ENCODE peak calls at places on chromosome 6, in six cellular contexts. N is T-cell; U is activated CD8-positive, alpha-beta T cell treated with anti-CD3 and anti-CD28 coated beads, Interleukin-2, amount 10 ng/mL, durations not matched to agents 7 days and 5 days; Y is left cardiac atrium; R is activated naive CD4-positive, alpha-beta T cell treated with anti-CD3 and anti-CD28 coated beads, Interleukin-2, amount 50 U/mL, for 72 hours; C is heart left ventricle. G is an unnamed sample.

GRCh38 chr6:1901556-1901955 is 291.8 kb downstream of the FOXC1 start:
- ATAC-seq in N (no peak), U (no peak), Y (no peak), R (peak), C (no peak), G (peak)

GRCh38 chr6:41489284-41489851 is 56.8 kb upstream of the FOXP4 start:
- ATAC-seq in N (no peak), U (no peak), Y (no peak), R (no peak), C (peak), G (peak)

GRCh38 chr6:69162811-69163210 is 527.7 kb downstream of the ADGRB3 start:
- ATAC-seq in N (no peak), U (no peak), Y (no peak), R (no peak), C (peak), G (no peak)

GRCh38 chr6:107654736-107655135 is 164.8 kb downstream of the SOBP start:
- ATAC-seq in N (no peak), U (no peak), Y (no peak), R (no peak), C (no peak), G (no peak)

GRCh38 chr6:12324741-12325140 is 34.6 kb downstream of the EDN1 start:
- ATAC-seq in N (no peak), U (no peak), Y (no peak), R (no peak), C (no peak), G (no peak)

GRCh38 chr6:50720623-50721022 is 7.3 kb downstream of the TFAP2D start:
- ATAC-seq in N (no peak), U (no peak), Y (no peak), R (no peak), C (no peak), G (no peak)

GRCh38 chr6:84568971-84569370 is 195.4 kb downstream of the TBX18 start:
- ATAC-seq in N (no peak), U (no peak), Y (no peak), R (no peak), C (no peak), G (peak)

GRCh38 chr6:149154137-149154900 is 163.2 kb upstream of the TAB2 start:
- ATAC-seq in N (peak), U (peak), Y (no peak), R (no peak), C (no peak), G (no peak)

GRCh38 chr6:166739655-166740318 is 112.7 kb upstream of the RPS6KA2 start:
- ATAC-seq in N (no peak), U (peak), Y (no peak), R (peak), C (no peak), G (no peak)

GRCh38 chr6:113998811-113999210 is 27.9 kb upstream of the HDAC2 start:
- ATAC-seq in N (no peak), U (no peak), Y (no peak), R (no peak), C (no peak), G (no peak)

GRCh38 chr6:136115941-136116340 is 134.2 kb downstream of the MTFR2 start:
- ATAC-seq in N (no peak), U (no peak), Y (no peak), R (no peak), C (no peak), G (no peak)

GRCh38 chr6:45822864-45823263 is 192.8 kb downstream of the CLIC5 start:
- ATAC-seq in N (no peak), U (no peak), Y (no peak), R (peak), C (no peak), G (no peak)

GRCh38 chr6:151485616-151486015 is 8.2 kb upstream of the CCDC170 start:
- ATAC-seq in N (no peak), U (no peak), Y (no peak), R (peak), C (no peak), G (no peak)

GRCh38 chr6:151862461-151862860 is 55.0 kb downstream of the ESR1 start:
- ATAC-seq in N (no peak), U (no peak), Y (no peak), R (no peak), C (no peak), G (no peak)

GRCh38 chr6:25629202-25629584 is 22.8 kb upstream of the SCGN start:
- ATAC-seq in N (no peak), U (no peak), Y (no peak), R (no peak), C (no peak), G (no peak)

GRCh38 chr6:44342489-44342888 is at the start of gene SPATS1:
- ATAC-seq in N (no peak), U (no peak), Y (peak), R (no peak), C (peak), G (peak)

GRCh38 chr6:39193201-39193791 is 36.0 kb downstream of the KCNK5 start:
- ATAC-seq in N (no peak), U (no peak), Y (no peak), R (no peak), C (no peak), G (no peak)

G was measured in SK-N-SH treated with all-trans-retinoic acid at 6 μM for 48 hours.